ENCODE peak calls at places on chromosomes 2 and 18, in seven cellular contexts. W is foreskin fibroblast; A is AG09319; P is aorta; K is stimulated activated CD4-positive, alpha-beta T cell treated with anti-CD3 and anti-CD28 coated beads, TNF-alpha, amount 100 ng/mL, for 1 hour; M is heart right ventricle; R is NCI-H774. Q is an unnamed sample.

GRCh38 chr2:86038291-86039081 is 67.2 kb downstream of the POLR1A start:
- DNase-seq in W (peak; percentile 75), A (no peak), P (peak; percentile 56), K (peak; percentile 45), M (no peak), R (no peak), Q (peak; percentile 79)

GRCh38 chr2:131055169-131056065 is 37.8 kb downstream of the FAM168B start:
- DNase-seq in W (peak; percentile 20), A (peak; percentile 7), P (no peak), K (no peak), M (no peak), R (no peak), Q (peak; percentile 63)

GRCh38 chr2:218265626-218266025 is 4.3 kb downstream of the AAMP start:
- DNase-seq in W (no peak), A (no peak), P (peak; percentile 38), K (no peak), M (no peak), R (no peak), Q (peak; percentile 52)

GRCh38 chr2:19158899-19159298 is 199.5 kb downstream of the OSR1 start:
- DNase-seq in W (no peak), A (no peak), P (no peak), K (no peak), M (no peak), R (no peak), Q (no peak)

GRCh38 chr2:120134263-120134662 is 88.9 kb downstream of the TMEM185B start:
- DNase-seq in W (peak; percentile 92), A (peak; percentile 43), P (no peak), K (no peak), M (no peak), R (no peak), Q (no peak)

GRCh38 chr18:44586782-44587524 is 93.7 kb upstream of the SETBP1 start:
- DNase-seq in W (no peak), A (no peak), P (no peak), K (no peak), M (no peak), R (no peak), Q (no peak)

GRCh38 chr2:239021224-239021623 is 173.3 kb downstream of the TWIST2 start:
- DNase-seq in W (no peak), A (no peak), P (no peak), K (no peak), M (no peak), R (no peak), Q (peak; percentile 45)

GRCh38 chr2:190927257-190927656 is 46.6 kb downstream of the GLS start:
- DNase-seq in W (no peak), A (no peak), P (no peak), K (no peak), M (no peak), R (no peak), Q (no peak)

GRCh38 chr2:64456298-64456697 is 2.3 kb downstream of the LGALSL start:
- DNase-seq in W (no peak), A (no peak), P (no peak), K (no peak), M (no peak), R (no peak), Q (no peak)

GRCh38 chr18:75124967-75125358 is 84.0 kb downstream of the PTGR3 start:
- DNase-seq in W (no peak), A (no peak), P (no peak), K (no peak), M (no peak), R (no peak), Q (peak; percentile 43)

GRCh38 chr2:71101656-71102055 is 28.4 kb downstream of the MCEE start:
- DNase-seq in W (peak; percentile 41), A (peak; percentile 12), P (no peak), K (no peak), M (no peak), R (no peak), Q (no peak)

GRCh38 chr2:199869653-199870052 is 18.7 kb upstream of the FTCDNL1 start:
- DNase-seq in W (no peak), A (no peak), P (no peak), K (no peak), M (no peak), R (no peak), Q (no peak)

Q was measured in suprapubic skin.